ENCODE peak calls at places on chromosomes 6 and 20, in four cellular contexts. U is H1, E is H9, G is mesendoderm. Y is an unnamed sample. For H3K79me2, the result is how much of the 10 kb centered on the place peaks cover.

GRCh38 chr6:111880181-111880944 is 7.1 kb upstream of the FYN start:
- DNase-seq in U (no peak), G (peak), E (no peak), Y (peak)

GRCh38 chr20:35992713-35993335 is 24.4 kb downstream of the CNBD2 start:
- DNase-seq in E (peak), U (no peak), G (peak), Y (peak)

GRCh38 chr6:39466664-39467063 is 144.2 kb upstream of the KCNK16 start:
- DNase-seq in E (no peak), G (no peak), U (no peak), Y (no peak)

GRCh38 chr6:111699123-111699522 is 93.4 kb upstream of the TRAF3IP2 start:
- DNase-seq in G (no peak), U (no peak), E (no peak), Y (no peak)

GRCh38 chr6:31918069-31918725 is 9.3 kb upstream of the C2 start:
- DNase-seq in E (no peak), U (no peak), G (no peak), Y (no peak)

GRCh38 chr6:111842891-111843290 is 30.4 kb downstream of the FYN start:
- DNase-seq in U (no peak), E (no peak), G (no peak), Y (no peak)

GRCh38 chr6:93017626-93018025 is 401.7 kb downstream of the EPHA7 start:
- DNase-seq in U (no peak), G (no peak), E (no peak), Y (no peak)

GRCh38 chr20:24909086-24909780 is 39.8 kb upstream of the CST7 start:
- DNase-seq in E (no peak), U (no peak), G (no peak), Y (no peak)

GRCh38 chr6:21915707-21916399 is 322.3 kb downstream of the SOX4 start:
- DNase-seq in U (no peak), E (no peak), G (peak), Y (no peak)

GRCh38 chr6:14804444-14805210 is 441.2 kb upstream of the JARID2 start:
- DNase-seq in E (no peak), G (no peak), U (no peak), Y (no peak)

GRCh38 chr6:15274696-15275387 is 29.0 kb downstream of the JARID2 start:
- DNase-seq in E (no peak), U (no peak), G (peak), Y (no peak)

GRCh38 chr20:54662064-54662463 is 186.7 kb downstream of the DOK5 start:
- DNase-seq in G (peak), E (no peak), U (no peak), Y (no peak)

GRCh38 chr20:35404614-35405259 is 7.0 kb downstream of the UQCC1 start:
- DNase-seq in E (no peak), U (no peak), G (no peak), Y (no peak)

GRCh38 chr6:3377536-3378397 is 79.1 kb downstream of the SLC22A23 start:
- DNase-seq in E (no peak), U (no peak), G (peak), Y (peak)

GRCh38 chr6:3379482-3380060 is 77.3 kb downstream of the SLC22A23 start:
- DNase-seq in E (no peak), G (no peak), U (no peak), Y (peak)

GRCh38 chr6:3376064-3376463 is 80.8 kb downstream of the SLC22A23 start:
- DNase-seq in G (no peak), U (no peak), E (no peak), Y (no peak)

GRCh38 chr6:3373597-3374203 is 83.2 kb downstream of the SLC22A23 start:
- DNase-seq in G (no peak), E (no peak), U (no peak), Y (no peak)

DNA sequence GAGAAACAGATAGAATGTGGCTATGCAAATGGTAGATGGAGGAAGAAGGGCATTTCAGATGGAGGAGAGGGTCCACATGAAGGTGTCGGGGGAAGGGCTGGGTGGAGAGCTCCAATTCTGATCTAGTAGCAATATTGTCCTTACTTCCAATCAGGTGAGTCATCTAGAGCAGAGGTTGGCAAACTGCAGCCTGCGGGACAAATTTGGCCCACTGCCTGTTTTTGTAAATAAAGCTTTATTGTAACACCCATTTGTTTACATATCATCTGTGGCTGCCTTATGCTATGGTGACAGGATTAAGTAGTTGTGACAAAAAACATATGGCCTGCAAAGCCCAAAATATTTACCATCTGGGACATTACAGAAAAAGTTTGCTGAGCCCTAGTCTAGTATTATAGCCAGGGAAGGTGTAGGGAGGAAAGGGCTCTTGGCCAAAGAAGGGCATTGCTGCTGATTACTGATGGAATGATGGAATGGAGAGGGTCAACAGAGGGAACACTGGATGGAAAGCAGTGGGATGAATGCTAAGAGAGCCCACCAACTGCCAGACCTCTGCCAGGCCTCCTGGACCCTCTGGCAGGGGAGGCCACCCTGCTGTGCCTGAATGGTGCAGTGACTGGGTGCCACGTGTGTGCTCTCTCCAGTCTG is 79.8 kb downstream of the SLC22A23 start:
- DNase-seq in G (no peak), U (no peak), E (no peak), Y (no peak)
- H3K23ac ChIP-seq in G (peak), U (no peak), E (no peak), Y (no peak)

GRCh38 chr6:37372116-37372515 is 18.3 kb downstream of the RNF8 start:
- DNase-seq in U (no peak), G (no peak), E (no peak), Y (peak)

GRCh38 chr6:37371158-37372083 is 17.6 kb downstream of the RNF8 start:
- DNase-seq in U (no peak), E (no peak), G (no peak), Y (no peak)

GRCh38 chr6:37367557-37367956 is 13.8 kb downstream of the RNF8 start:
- DNase-seq in E (no peak), G (no peak), U (no peak), Y (no peak)

GRCh38 chr6:37368961-37369320 is 15.2 kb downstream of the RNF8 start:
- DNase-seq in E (no peak), G (no peak), U (no peak), Y (no peak)

DNA sequence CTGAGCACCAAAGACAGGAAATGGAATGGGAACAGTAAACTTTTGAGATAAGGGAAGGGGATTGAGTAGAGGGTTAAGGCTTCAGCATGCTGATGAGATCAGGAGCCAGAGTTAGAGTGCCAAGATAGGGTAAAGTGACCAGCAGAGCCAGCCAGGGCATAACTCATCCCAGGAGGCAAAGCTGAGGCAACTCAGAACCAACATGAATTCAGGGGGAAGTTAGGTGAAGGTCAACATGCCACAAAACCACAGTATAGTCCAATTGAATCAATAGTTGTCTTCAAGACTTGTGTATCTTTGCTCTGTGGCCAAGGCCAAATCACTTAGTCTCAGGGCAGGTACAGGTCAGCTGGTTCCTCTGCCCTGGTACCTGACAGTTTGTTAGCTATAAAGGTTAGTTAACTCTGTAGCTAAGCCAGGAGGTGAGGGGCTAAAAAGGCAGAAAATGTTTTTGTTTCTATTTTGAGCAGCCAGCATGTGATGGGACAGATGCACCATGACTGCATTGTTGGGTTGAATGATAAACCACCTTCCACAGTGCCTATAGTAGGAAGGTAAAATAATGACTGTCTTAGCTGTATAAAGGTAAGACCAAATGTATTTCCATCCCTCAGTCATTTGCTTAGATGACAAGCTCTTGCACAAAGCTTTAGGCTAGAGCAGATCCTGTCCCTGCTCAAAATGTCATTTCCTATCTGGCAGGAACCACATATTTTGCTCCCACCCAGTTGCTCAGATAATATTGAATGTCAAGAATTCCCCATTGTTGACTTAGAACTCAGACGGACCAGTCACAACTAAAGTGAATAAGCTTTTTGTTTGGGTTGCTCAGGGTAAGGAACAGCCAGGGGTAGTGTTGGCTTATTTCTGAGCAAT is 15.8 kb downstream of the RNF8 start:
- DNase-seq in E (no peak), U (no peak), G (no peak), Y (no peak)
- H3K79me2 ChIP-seq in E (under half), U (under half), G (under half), Y (under half)

GRCh38 chr6:83192871-83193746 is at the start of the genes PGM3 and RWDD2A:
- DNase-seq in E (peak), G (peak), U (peak), Y (peak)
- H3K23ac ChIP-seq in E (no peak), G (peak), U (no peak), Y (no peak)

DNA sequence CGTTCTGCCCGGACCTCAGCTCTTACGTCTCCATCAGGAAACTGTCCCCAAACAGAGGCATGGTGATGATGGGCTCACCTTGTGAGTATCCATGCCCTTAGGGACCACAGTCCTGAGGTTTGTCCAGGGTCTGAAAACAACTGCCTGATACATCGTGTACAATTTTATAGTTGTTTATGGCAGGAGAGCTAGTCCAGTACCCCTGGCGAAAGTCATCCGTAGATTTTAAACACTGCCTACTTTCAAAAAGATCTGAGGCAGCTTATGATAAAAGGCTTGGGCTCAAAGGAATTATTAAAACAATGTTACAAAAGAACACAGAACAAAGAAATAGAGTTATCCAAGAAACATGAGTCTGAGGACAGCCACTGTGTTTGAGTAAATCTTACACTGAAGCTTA is 14.0 kb downstream of the NTSR1 start:
- DNase-seq in G (no peak), E (no peak), U (no peak), Y (no peak)
- H3K79me2 ChIP-seq in G (under half), E (under half), U (under half), Y (under half)

GRCh38 chr6:35343835-35344550 is 1.6 kb downstream of the PPARD start:
- DNase-seq in E (no peak), U (no peak), G (no peak), Y (no peak)
- H3K23ac ChIP-seq in E (no peak), U (no peak), G (no peak), Y (peak)